ENCODE peak calls at places on chromosomes 11 and 22, in nine cellular contexts. E, Z, G, L, H, V, M, R and T are unnamed samples.

GRCh38 chr22:36865346-36865745 is 4.5 kb downstream of the NCF4 start:
- DNase-seq in H (no peak), L (no peak), E (no peak), R (no peak), Z (no peak), M (no peak), G (no peak), V (no peak), T (no peak)

GRCh38 chr11:102599642-102600261 is 25.4 kb downstream of the MMP20 start:
- DNase-seq in M (peak; percentile 92), E (no peak), R (peak; percentile 57), V (peak; percentile 97), L (peak; percentile 90), G (peak; percentile 62), H (no peak), Z (no peak), T (no peak)

GRCh38 chr11:13718394-13718793 is 49.9 kb downstream of the FAR1 start:
- DNase-seq in G (no peak), H (no peak), R (no peak), Z (no peak), V (no peak), E (no peak), M (no peak), L (no peak), T (no peak)

GRCh38 chr22:29520851-29521250 is 32.7 kb downstream of the THOC5 start:
- DNase-seq in V (peak; percentile 83), Z (no peak), G (no peak), E (no peak), L (no peak), H (no peak), R (peak; percentile 55), M (peak; percentile 89), T (no peak)

GRCh38 chr22:41222846-41223507 is 17.8 kb downstream of the CHADL start:
- DNase-seq in M (no peak), R (no peak), H (no peak), V (no peak), Z (no peak), G (no peak), E (no peak), L (no peak), T (no peak)

GRCh38 chr11:13486926-13487660 is 8.7 kb downstream of the PTH start:
- DNase-seq in V (peak; percentile 71), H (no peak), E (peak; percentile 64), L (peak; percentile 93), M (no peak), R (no peak), Z (peak; percentile 78), G (peak; percentile 85), T (peak; percentile 14)

GRCh38 chr11:83819936-83820549 is 533.9 kb upstream of the CCDC90B start:
- DNase-seq in R (peak; percentile 49), Z (peak; percentile 26), E (no peak), H (no peak), L (peak; percentile 89), M (peak; percentile 79), V (peak; percentile 44), G (no peak), T (no peak)

GRCh38 chr22:39134366-39135091 is 18.0 kb downstream of the CBX7 start:
- DNase-seq in V (no peak), M (no peak), H (no peak), R (no peak), E (no peak), Z (no peak), L (no peak), G (no peak), T (no peak)

GRCh38 chr11:64441127-64441526 is 82.2 kb downstream of the RPS6KA4 start:
- DNase-seq in E (no peak), V (no peak), G (no peak), Z (no peak), M (no peak), L (no peak), R (no peak), H (no peak), T (no peak)

GRCh38 chr11:125923012-125923579 is 18.8 kb downstream of the DDX25 start:
- DNase-seq in Z (peak; percentile 61), H (peak; percentile 28), G (peak; percentile 89), R (peak; percentile 27), V (peak; percentile 41), L (peak; percentile 89), E (peak; percentile 75), M (peak; percentile 44), T (peak; percentile 69)

GRCh38 chr11:102552020-102552419 is 21.5 kb upstream of the MMP7 start:
- DNase-seq in R (no peak), L (peak; percentile 42), G (no peak), M (no peak), V (no peak), E (no peak), Z (no peak), H (no peak), T (no peak)